ENCODE peak calls at places on chromosome 16, in seven cellular contexts. One of them, this sample, is unnamed. For H3K9me3, the result is how much of the 10 kb centered on the place peaks cover.

GRCh38 chr16:68492501-68493411 is 44.4 kb upstream of the SMPD3 start:
- DNase-seq in PC-9: no peak
- DNase-seq in upper lobe of left lung: no peak
- DNase-seq in IMR-90: no peak
- DNase-seq in thoracic aorta: no peak
- DNase-seq in cardiac muscle cell: no peak
- DNase-seq in SJSA1: no peak
- DNase-seq in this sample: no peak

GRCh38 chr16:57349212-57350031 is 9.2 kb upstream of the CCL22 start:
- DNase-seq in cardiac muscle cell: no peak
- DNase-seq in PC-9: no peak
- DNase-seq in SJSA1: peak
- DNase-seq in thoracic aorta: no peak
- DNase-seq in upper lobe of left lung: no peak
- DNase-seq in IMR-90: no peak
- DNase-seq in this sample: no peak

GRCh38 chr16:71564377-71564967 is 12.4 kb downstream of the TAT start:
- DNase-seq in SJSA1: no peak
- DNase-seq in thoracic aorta: peak
- DNase-seq in IMR-90: no peak
- DNase-seq in cardiac muscle cell: no peak
- DNase-seq in PC-9: no peak
- DNase-seq in upper lobe of left lung: no peak
- DNase-seq in this sample: no peak

GRCh38 chr16:50683689-50684374 is 2.7 kb upstream of the SNX20 start:
- DNase-seq in cardiac muscle cell: no peak
- DNase-seq in SJSA1: no peak
- DNase-seq in thoracic aorta: no peak
- DNase-seq in upper lobe of left lung: no peak
- DNase-seq in PC-9: no peak
- DNase-seq in IMR-90: no peak
- DNase-seq in this sample: peak

GRCh38 chr16:63744077-63744874 is 1377.6 kb downstream of the CDH11 start:
- DNase-seq in thoracic aorta: no peak
- DNase-seq in PC-9: no peak
- DNase-seq in upper lobe of left lung: peak
- DNase-seq in SJSA1: no peak
- DNase-seq in IMR-90: no peak
- DNase-seq in cardiac muscle cell: no peak
- DNase-seq in this sample: no peak

GRCh38 chr16:51982715-51983680 is 563.9 kb downstream of the TOX3 start:
- DNase-seq in upper lobe of left lung: no peak
- DNase-seq in cardiac muscle cell: peak
- DNase-seq in thoracic aorta: no peak
- DNase-seq in IMR-90: peak
- DNase-seq in PC-9: no peak
- DNase-seq in SJSA1: peak
- DNase-seq in this sample: no peak

GRCh38 chr16:57863434-57864160 is 61.3 kb upstream of the KIFC3 start:
- DNase-seq in PC-9: peak
- DNase-seq in thoracic aorta: peak
- DNase-seq in cardiac muscle cell: peak
- DNase-seq in SJSA1: peak
- DNase-seq in upper lobe of left lung: no peak
- DNase-seq in IMR-90: peak
- DNase-seq in this sample: no peak

GRCh38 chr16:10180771-10181163 is 1.5 kb downstream of the GRIN2A start:
- DNase-seq in thoracic aorta: no peak
- DNase-seq in IMR-90: no peak
- DNase-seq in upper lobe of left lung: peak
- DNase-seq in SJSA1: no peak
- DNase-seq in cardiac muscle cell: peak
- DNase-seq in PC-9: no peak
- DNase-seq in this sample: no peak

GRCh38 chr16:50025544-50025931 is 513 bp downstream of the CNEP1R1 start:
- DNase-seq in upper lobe of left lung: no peak
- DNase-seq in cardiac muscle cell: peak
- DNase-seq in PC-9: no peak
- DNase-seq in thoracic aorta: no peak
- DNase-seq in SJSA1: no peak
- DNase-seq in IMR-90: no peak
- DNase-seq in this sample: peak

GRCh38 chr16:69334696-69335095 is 4.3 kb upstream of the PDF start:
- DNase-seq in cardiac muscle cell: no peak
- DNase-seq in SJSA1: no peak
- DNase-seq in upper lobe of left lung: no peak
- DNase-seq in PC-9: no peak
- DNase-seq in thoracic aorta: no peak
- DNase-seq in IMR-90: no peak
- DNase-seq in this sample: no peak

GRCh38 chr16:11603331-11603750 is 16.6 kb upstream of the LITAF start:
- DNase-seq in IMR-90: no peak
- DNase-seq in SJSA1: no peak
- DNase-seq in PC-9: no peak
- DNase-seq in upper lobe of left lung: no peak
- DNase-seq in cardiac muscle cell: peak
- DNase-seq in thoracic aorta: no peak
- DNase-seq in this sample: no peak

GRCh38 chr16:68478526-68479249 is 30.4 kb upstream of the SMPD3 start:
- DNase-seq in PC-9: peak
- DNase-seq in cardiac muscle cell: no peak
- DNase-seq in SJSA1: no peak
- DNase-seq in thoracic aorta: no peak
- DNase-seq in upper lobe of left lung: no peak
- DNase-seq in IMR-90: no peak
- DNase-seq in this sample: no peak

GRCh38 chr16:35197656-35198055 is 1738.2 kb downstream of the TP53TG3F start:
- DNase-seq in PC-9: no peak
- DNase-seq in cardiac muscle cell: no peak
- DNase-seq in thoracic aorta: no peak
- DNase-seq in upper lobe of left lung: no peak
- DNase-seq in IMR-90: no peak
- DNase-seq in SJSA1: no peak
- DNase-seq in this sample: no peak
- H3K9me3 ChIP-seq in PC-9: under half
- H3K9me3 ChIP-seq in cardiac muscle cell: under half
- H3K9me3 ChIP-seq in thoracic aorta: under half
- H3K9me3 ChIP-seq in upper lobe of left lung: under half
- H3K9me3 ChIP-seq in IMR-90: under half
- H3K9me3 ChIP-seq in SJSA1: under half
- H3K9me3 ChIP-seq in this sample: under half

DNA sequence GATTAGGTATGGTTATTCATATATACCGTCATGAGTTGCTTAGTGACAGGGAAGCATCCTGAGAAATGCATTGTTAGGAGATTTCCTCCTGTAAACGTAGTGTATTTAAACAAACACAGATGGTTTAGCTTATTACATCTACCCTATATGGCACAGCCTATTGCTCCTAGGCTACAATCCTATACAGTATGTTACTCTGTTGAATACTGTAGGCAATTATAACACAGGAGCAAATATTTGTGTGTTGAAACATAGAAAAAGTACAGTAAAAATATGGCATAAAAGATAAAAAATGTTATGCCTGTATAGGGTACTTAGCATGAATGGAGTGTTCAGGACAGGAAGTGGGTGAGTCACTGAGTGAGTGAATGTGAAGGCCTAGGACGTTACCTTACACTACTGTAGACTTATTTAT is 157.7 kb downstream of the CDH11 start:
- DNase-seq in SJSA1: peak
- DNase-seq in upper lobe of left lung: no peak
- DNase-seq in thoracic aorta: no peak
- DNase-seq in IMR-90: peak
- DNase-seq in cardiac muscle cell: peak
- DNase-seq in PC-9: no peak
- DNase-seq in this sample: no peak
- H3K9me3 ChIP-seq in SJSA1: under half
- H3K9me3 ChIP-seq in upper lobe of left lung: under half
- H3K9me3 ChIP-seq in thoracic aorta: under half
- H3K9me3 ChIP-seq in IMR-90: under half
- H3K9me3 ChIP-seq in cardiac muscle cell: under half
- H3K9me3 ChIP-seq in PC-9: under half
- H3K9me3 ChIP-seq in this sample: under half

GRCh38 chr16:3400779-3401688 is at the start of the genes ZNF174 and ZSCAN32:
- DNase-seq in upper lobe of left lung: peak
- DNase-seq in thoracic aorta: peak
- DNase-seq in IMR-90: peak
- DNase-seq in SJSA1: peak
- DNase-seq in cardiac muscle cell: peak
- DNase-seq in PC-9: peak
- DNase-seq in this sample: peak
- H3K9me3 ChIP-seq in upper lobe of left lung: under half
- H3K9me3 ChIP-seq in thoracic aorta: under half
- H3K9me3 ChIP-seq in IMR-90: under half
- H3K9me3 ChIP-seq in SJSA1: under half
- H3K9me3 ChIP-seq in cardiac muscle cell: under half
- H3K9me3 ChIP-seq in PC-9: under half
- H3K9me3 ChIP-seq in this sample: under half

GRCh38 chr16:35911899-35912298 is 2452.5 kb downstream of the TP53TG3F start:
- DNase-seq in PC-9: no peak
- DNase-seq in thoracic aorta: no peak
- DNase-seq in upper lobe of left lung: peak
- DNase-seq in SJSA1: no peak
- DNase-seq in IMR-90: no peak
- DNase-seq in cardiac muscle cell: no peak
- DNase-seq in this sample: no peak

GRCh38 chr16:35909351-35909954 is 2450.0 kb downstream of the TP53TG3F start:
- DNase-seq in SJSA1: no peak
- DNase-seq in cardiac muscle cell: no peak
- DNase-seq in IMR-90: no peak
- DNase-seq in thoracic aorta: no peak
- DNase-seq in PC-9: no peak
- DNase-seq in upper lobe of left lung: no peak
- DNase-seq in this sample: no peak

GRCh38 chr16:35908152-35908551 is 2448.7 kb downstream of the TP53TG3F start:
- DNase-seq in IMR-90: no peak
- DNase-seq in cardiac muscle cell: no peak
- DNase-seq in SJSA1: no peak
- DNase-seq in thoracic aorta: no peak
- DNase-seq in PC-9: no peak
- DNase-seq in upper lobe of left lung: no peak
- DNase-seq in this sample: no peak

GRCh38 chr16:35908942-35909341 is 2449.5 kb downstream of the TP53TG3F start:
- DNase-seq in cardiac muscle cell: no peak
- DNase-seq in thoracic aorta: no peak
- DNase-seq in SJSA1: no peak
- DNase-seq in PC-9: no peak
- DNase-seq in IMR-90: no peak
- DNase-seq in upper lobe of left lung: no peak
- DNase-seq in this sample: no peak

DNA sequence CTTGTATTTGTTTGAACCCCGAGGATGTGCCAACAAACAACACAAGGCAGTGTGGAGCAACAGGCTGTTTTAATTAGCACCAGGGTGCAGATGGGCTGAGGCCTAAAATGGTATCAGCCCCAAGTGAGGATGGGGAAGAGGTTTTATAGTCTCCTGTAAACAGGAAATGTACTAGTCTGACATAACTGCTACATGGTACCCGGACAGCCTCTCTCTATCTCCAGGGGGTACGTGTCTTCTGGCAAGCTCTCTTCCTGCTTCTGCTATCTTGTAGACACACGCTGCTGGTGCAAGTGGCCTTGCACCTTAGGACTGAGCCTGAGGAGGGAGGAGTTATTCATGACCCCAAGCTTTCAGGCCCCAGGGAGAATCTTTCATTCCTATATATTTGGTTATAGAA is 2451.0 kb downstream of the TP53TG3F start:
- DNase-seq in PC-9: no peak
- DNase-seq in thoracic aorta: no peak
- DNase-seq in cardiac muscle cell: no peak
- DNase-seq in IMR-90: no peak
- DNase-seq in upper lobe of left lung: no peak
- DNase-seq in SJSA1: no peak
- DNase-seq in this sample: no peak
- H3K9me3 ChIP-seq in PC-9: under half
- H3K9me3 ChIP-seq in thoracic aorta: under half
- H3K9me3 ChIP-seq in cardiac muscle cell: under half
- H3K9me3 ChIP-seq in IMR-90: under half
- H3K9me3 ChIP-seq in upper lobe of left lung: half or more
- H3K9me3 ChIP-seq in SJSA1: under half
- H3K9me3 ChIP-seq in this sample: under half

DNA sequence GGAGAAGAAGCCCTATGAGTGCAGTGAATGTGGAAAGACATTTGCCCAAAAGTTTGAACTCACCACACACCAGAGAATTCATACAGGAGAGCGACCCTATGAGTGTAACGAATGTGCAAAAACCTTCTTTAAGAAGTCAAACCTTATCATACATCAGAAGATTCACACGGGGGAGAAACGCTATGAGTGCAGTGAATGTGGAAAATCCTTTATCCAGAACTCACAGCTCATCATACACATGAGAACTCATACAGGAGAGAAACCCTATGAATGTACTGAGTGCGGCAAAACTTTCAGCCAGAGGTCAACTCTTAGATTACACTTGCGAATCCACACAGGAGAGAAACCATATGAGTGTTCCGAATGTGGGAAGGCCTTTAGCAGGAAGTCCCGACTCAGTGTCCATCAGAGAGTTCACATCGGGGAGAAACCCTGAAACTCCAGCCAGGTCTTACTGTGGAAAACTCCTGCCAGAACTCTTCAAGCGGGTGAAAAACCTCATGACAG is 21.6 kb downstream of the ZFP1 start:
- DNase-seq in PC-9: no peak
- DNase-seq in cardiac muscle cell: no peak
- DNase-seq in upper lobe of left lung: no peak
- DNase-seq in IMR-90: no peak
- DNase-seq in thoracic aorta: no peak
- DNase-seq in SJSA1: no peak
- DNase-seq in this sample: no peak
- H3K9me3 ChIP-seq in PC-9: half or more
- H3K9me3 ChIP-seq in cardiac muscle cell: under half
- H3K9me3 ChIP-seq in upper lobe of left lung: half or more
- H3K9me3 ChIP-seq in IMR-90: half or more
- H3K9me3 ChIP-seq in thoracic aorta: half or more
- H3K9me3 ChIP-seq in SJSA1: under half
- H3K9me3 ChIP-seq in this sample: under half

DNA sequence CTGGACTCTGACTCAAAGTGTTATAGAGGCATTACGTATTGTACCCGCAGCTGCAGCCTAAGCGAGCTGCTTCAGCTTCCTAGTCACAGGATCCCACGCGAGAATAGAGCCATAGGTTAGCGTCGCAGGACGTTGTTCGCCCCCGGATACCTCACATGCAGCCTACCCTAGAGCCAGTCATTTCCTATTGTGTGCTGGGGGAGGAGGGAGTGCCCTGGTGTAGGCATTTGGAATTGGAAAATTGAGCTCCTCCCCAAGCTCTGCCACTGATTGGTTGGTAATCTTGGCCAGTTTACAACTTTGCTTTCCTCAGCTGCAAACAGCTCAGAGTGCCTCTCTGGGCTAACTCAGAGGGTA is 530 bp downstream of the NAA60 start:
- DNase-seq in cardiac muscle cell: peak
- DNase-seq in IMR-90: peak
- DNase-seq in thoracic aorta: no peak
- DNase-seq in PC-9: no peak
- DNase-seq in SJSA1: no peak
- DNase-seq in upper lobe of left lung: no peak
- DNase-seq in this sample: no peak
- H3K9me3 ChIP-seq in cardiac muscle cell: under half
- H3K9me3 ChIP-seq in IMR-90: under half
- H3K9me3 ChIP-seq in thoracic aorta: under half
- H3K9me3 ChIP-seq in PC-9: under half
- H3K9me3 ChIP-seq in SJSA1: under half
- H3K9me3 ChIP-seq in upper lobe of left lung: under half
- H3K9me3 ChIP-seq in this sample: under half

This sample was measured in T-helper 17 cell.